ENCODE peak calls at places on chromosomes 6 and 20, in seven cellular contexts. One of them, this sample, is unnamed.

GRCh38 chr6:135451617-135452190 is 45.8 kb downstream of the AHI1 start:
- DNase-seq in neuronal stem cell: peak
- DNase-seq in mesendoderm: peak
- DNase-seq in trophoblast cell: no peak
- DNase-seq in IMR-90: peak
- DNase-seq in H9: no peak
- DNase-seq in mesenchymal stem cell: peak
- DNase-seq in this sample: no peak

GRCh38 chr6:166610104-166610503 is 16.9 kb downstream of the RPS6KA2 start:
- DNase-seq in neuronal stem cell: no peak
- DNase-seq in mesendoderm: peak
- DNase-seq in trophoblast cell: no peak
- DNase-seq in IMR-90: no peak
- DNase-seq in H9: no peak
- DNase-seq in mesenchymal stem cell: no peak
- DNase-seq in this sample: no peak

GRCh38 chr20:10110151-10110550 is 75.4 kb downstream of the ANKEF1 start:
- DNase-seq in neuronal stem cell: no peak
- DNase-seq in mesendoderm: no peak
- DNase-seq in trophoblast cell: no peak
- DNase-seq in IMR-90: peak
- DNase-seq in H9: no peak
- DNase-seq in mesenchymal stem cell: no peak
- DNase-seq in this sample: no peak

GRCh38 chr6:95431637-95432228 is 145.6 kb upstream of the MANEA start:
- DNase-seq in neuronal stem cell: peak
- DNase-seq in mesendoderm: peak
- DNase-seq in trophoblast cell: peak
- DNase-seq in IMR-90: peak
- DNase-seq in H9: no peak
- DNase-seq in mesenchymal stem cell: peak
- DNase-seq in this sample: peak

GRCh38 chr20:461254-462198 is 807 bp downstream of the TBC1D20 start:
- DNase-seq in neuronal stem cell: peak
- DNase-seq in mesendoderm: peak
- DNase-seq in trophoblast cell: peak
- DNase-seq in IMR-90: peak
- DNase-seq in H9: peak
- DNase-seq in mesenchymal stem cell: peak
- DNase-seq in this sample: peak

GRCh38 chr20:51536116-51537069 is 6.1 kb downstream of the NFATC2 start:
- DNase-seq in neuronal stem cell: no peak
- DNase-seq in mesendoderm: no peak
- DNase-seq in trophoblast cell: no peak
- DNase-seq in IMR-90: no peak
- DNase-seq in H9: no peak
- DNase-seq in mesenchymal stem cell: no peak
- DNase-seq in this sample: no peak

GRCh38 chr6:36777806-36778205 is 61.4 kb downstream of the CPNE5 start:
- DNase-seq in neuronal stem cell: no peak
- DNase-seq in mesendoderm: no peak
- DNase-seq in trophoblast cell: no peak
- DNase-seq in IMR-90: no peak
- DNase-seq in H9: no peak
- DNase-seq in mesenchymal stem cell: no peak
- DNase-seq in this sample: no peak

GRCh38 chr20:48384147-48384818 is 443.5 kb downstream of the PREX1 start:
- DNase-seq in neuronal stem cell: no peak
- DNase-seq in mesendoderm: peak
- DNase-seq in trophoblast cell: no peak
- DNase-seq in IMR-90: no peak
- DNase-seq in H9: peak
- DNase-seq in mesenchymal stem cell: no peak
- DNase-seq in this sample: peak

GRCh38 chr6:21609881-21610329 is 16.4 kb downstream of the SOX4 start:
- DNase-seq in neuronal stem cell: no peak
- DNase-seq in mesendoderm: no peak
- DNase-seq in trophoblast cell: peak
- DNase-seq in IMR-90: no peak
- DNase-seq in H9: peak
- DNase-seq in mesenchymal stem cell: no peak
- DNase-seq in this sample: peak

GRCh38 chr6:13479971-13480434 is 7.4 kb downstream of the GFOD1 start:
- DNase-seq in neuronal stem cell: no peak
- DNase-seq in mesendoderm: peak
- DNase-seq in trophoblast cell: peak
- DNase-seq in IMR-90: no peak
- DNase-seq in H9: no peak
- DNase-seq in mesenchymal stem cell: no peak
- DNase-seq in this sample: no peak

GRCh38 chr20:44355503-44356352 is at the start of gene HNF4A:
- DNase-seq in neuronal stem cell: no peak
- DNase-seq in mesendoderm: no peak
- DNase-seq in trophoblast cell: no peak
- DNase-seq in IMR-90: no peak
- DNase-seq in H9: no peak
- DNase-seq in mesenchymal stem cell: no peak
- DNase-seq in this sample: no peak

GRCh38 chr6:23175391-23175790 is 606.0 kb downstream of the HDGFL1 start:
- DNase-seq in neuronal stem cell: no peak
- DNase-seq in mesendoderm: no peak
- DNase-seq in trophoblast cell: no peak
- DNase-seq in IMR-90: no peak
- DNase-seq in H9: no peak
- DNase-seq in mesenchymal stem cell: peak
- DNase-seq in this sample: no peak

GRCh38 chr20:23873370-23874015 is 6.1 kb downstream of the CST5 start:
- DNase-seq in neuronal stem cell: no peak
- DNase-seq in mesendoderm: no peak
- DNase-seq in trophoblast cell: no peak
- DNase-seq in IMR-90: no peak
- DNase-seq in H9: no peak
- DNase-seq in mesenchymal stem cell: no peak
- DNase-seq in this sample: no peak

GRCh38 chr6:169530762-169531143 is 171.1 kb downstream of the WDR27 start:
- DNase-seq in neuronal stem cell: no peak
- DNase-seq in mesendoderm: no peak
- DNase-seq in trophoblast cell: no peak
- DNase-seq in IMR-90: no peak
- DNase-seq in H9: no peak
- DNase-seq in mesenchymal stem cell: no peak
- DNase-seq in this sample: no peak

GRCh38 chr6:101728388-101728787 is 334.9 kb downstream of the GRIK2 start:
- DNase-seq in neuronal stem cell: no peak
- DNase-seq in mesendoderm: no peak
- DNase-seq in trophoblast cell: no peak
- DNase-seq in IMR-90: no peak
- DNase-seq in H9: no peak
- DNase-seq in mesenchymal stem cell: no peak
- DNase-seq in this sample: no peak

GRCh38 chr20:38882600-38882999 is 43.6 kb upstream of the FAM83D start:
- DNase-seq in neuronal stem cell: no peak
- DNase-seq in mesendoderm: no peak
- DNase-seq in trophoblast cell: no peak
- DNase-seq in IMR-90: no peak
- DNase-seq in H9: no peak
- DNase-seq in mesenchymal stem cell: no peak
- DNase-seq in this sample: no peak

GRCh38 chr6:17413313-17413750 is 19.9 kb downstream of the CAP2 start:
- DNase-seq in neuronal stem cell: no peak
- DNase-seq in mesendoderm: no peak
- DNase-seq in trophoblast cell: no peak
- DNase-seq in IMR-90: peak
- DNase-seq in H9: no peak
- DNase-seq in mesenchymal stem cell: peak
- DNase-seq in this sample: no peak

GRCh38 chr6:148887181-148887580 is 140.4 kb downstream of the UST start:
- DNase-seq in neuronal stem cell: no peak
- DNase-seq in mesendoderm: no peak
- DNase-seq in trophoblast cell: no peak
- DNase-seq in IMR-90: no peak
- DNase-seq in H9: no peak
- DNase-seq in mesenchymal stem cell: no peak
- DNase-seq in this sample: no peak

GRCh38 chr20:2338702-2339101 is 42.0 kb upstream of the TGM6 start:
- DNase-seq in neuronal stem cell: no peak
- DNase-seq in mesendoderm: no peak
- DNase-seq in trophoblast cell: no peak
- DNase-seq in IMR-90: no peak
- DNase-seq in H9: no peak
- DNase-seq in mesenchymal stem cell: no peak
- DNase-seq in this sample: no peak

GRCh38 chr20:2340136-2340535 is 40.6 kb upstream of the TGM6 start:
- DNase-seq in neuronal stem cell: no peak
- DNase-seq in mesendoderm: peak
- DNase-seq in trophoblast cell: no peak
- DNase-seq in IMR-90: no peak
- DNase-seq in H9: no peak
- DNase-seq in mesenchymal stem cell: no peak
- DNase-seq in this sample: no peak

GRCh38 chr20:2341336-2341735 is 39.4 kb upstream of the TGM6 start:
- DNase-seq in neuronal stem cell: no peak
- DNase-seq in mesendoderm: no peak
- DNase-seq in trophoblast cell: no peak
- DNase-seq in IMR-90: no peak
- DNase-seq in H9: no peak
- DNase-seq in mesenchymal stem cell: no peak
- DNase-seq in this sample: peak

GRCh38 chr20:2340823-2341222 is 39.9 kb upstream of the TGM6 start:
- DNase-seq in neuronal stem cell: no peak
- DNase-seq in mesendoderm: no peak
- DNase-seq in trophoblast cell: no peak
- DNase-seq in IMR-90: no peak
- DNase-seq in H9: no peak
- DNase-seq in mesenchymal stem cell: no peak
- DNase-seq in this sample: no peak

GRCh38 chr20:2342243-2342642 is 38.5 kb upstream of the TGM6 start:
- DNase-seq in neuronal stem cell: no peak
- DNase-seq in mesendoderm: no peak
- DNase-seq in trophoblast cell: no peak
- DNase-seq in IMR-90: no peak
- DNase-seq in H9: no peak
- DNase-seq in mesenchymal stem cell: no peak
- DNase-seq in this sample: no peak
- H2BK120ac ChIP-seq in neuronal stem cell: no peak
- H2BK120ac ChIP-seq in mesendoderm: no peak
- H2BK120ac ChIP-seq in trophoblast cell: no peak
- H2BK120ac ChIP-seq in IMR-90: no peak
- H2BK120ac ChIP-seq in H9: no peak
- H2BK120ac ChIP-seq in mesenchymal stem cell: no peak
- H2BK120ac ChIP-seq in this sample: no peak

GRCh38 chr6:15282334-15282733 is 36.5 kb downstream of the JARID2 start:
- DNase-seq in neuronal stem cell: no peak
- DNase-seq in mesendoderm: no peak
- DNase-seq in trophoblast cell: no peak
- DNase-seq in IMR-90: no peak
- DNase-seq in H9: no peak
- DNase-seq in mesenchymal stem cell: no peak
- DNase-seq in this sample: no peak

GRCh38 chr6:15285682-15286294 is 39.9 kb downstream of the JARID2 start:
- DNase-seq in neuronal stem cell: no peak
- DNase-seq in mesendoderm: no peak
- DNase-seq in trophoblast cell: no peak
- DNase-seq in IMR-90: peak
- DNase-seq in H9: no peak
- DNase-seq in mesenchymal stem cell: no peak
- DNase-seq in this sample: no peak

GRCh38 chr6:15280961-15281360 is 35.1 kb downstream of the JARID2 start:
- DNase-seq in neuronal stem cell: no peak
- DNase-seq in mesendoderm: no peak
- DNase-seq in trophoblast cell: peak
- DNase-seq in IMR-90: no peak
- DNase-seq in H9: no peak
- DNase-seq in mesenchymal stem cell: no peak
- DNase-seq in this sample: no peak

GRCh38 chr6:15287670-15288069 is 41.8 kb downstream of the JARID2 start:
- DNase-seq in neuronal stem cell: no peak
- DNase-seq in mesendoderm: no peak
- DNase-seq in trophoblast cell: no peak
- DNase-seq in IMR-90: no peak
- DNase-seq in H9: no peak
- DNase-seq in mesenchymal stem cell: no peak
- DNase-seq in this sample: no peak

GRCh38 chr6:15283986-15284361 is 38.1 kb downstream of the JARID2 start:
- DNase-seq in neuronal stem cell: no peak
- DNase-seq in mesendoderm: no peak
- DNase-seq in trophoblast cell: no peak
- DNase-seq in IMR-90: no peak
- DNase-seq in H9: no peak
- DNase-seq in mesenchymal stem cell: no peak
- DNase-seq in this sample: no peak
- H2BK120ac ChIP-seq in neuronal stem cell: no peak
- H2BK120ac ChIP-seq in mesendoderm: no peak
- H2BK120ac ChIP-seq in trophoblast cell: no peak
- H2BK120ac ChIP-seq in IMR-90: no peak
- H2BK120ac ChIP-seq in H9: no peak
- H2BK120ac ChIP-seq in mesenchymal stem cell: no peak
- H2BK120ac ChIP-seq in this sample: no peak

GRCh38 chr6:20142866-20143265 is 69.4 kb downstream of the MBOAT1 start:
- DNase-seq in neuronal stem cell: no peak
- DNase-seq in mesendoderm: no peak
- DNase-seq in trophoblast cell: no peak
- DNase-seq in IMR-90: no peak
- DNase-seq in H9: no peak
- DNase-seq in mesenchymal stem cell: no peak
- DNase-seq in this sample: no peak
- H2BK120ac ChIP-seq in neuronal stem cell: no peak
- H2BK120ac ChIP-seq in mesendoderm: no peak
- H2BK120ac ChIP-seq in trophoblast cell: no peak
- H2BK120ac ChIP-seq in IMR-90: no peak
- H2BK120ac ChIP-seq in H9: no peak
- H2BK120ac ChIP-seq in mesenchymal stem cell: no peak
- H2BK120ac ChIP-seq in this sample: no peak

GRCh38 chr6:57220083-57220703 is 1.9 kb downstream of the RAB23 start:
- DNase-seq in neuronal stem cell: no peak
- DNase-seq in mesendoderm: no peak
- DNase-seq in trophoblast cell: no peak
- DNase-seq in IMR-90: no peak
- DNase-seq in H9: no peak
- DNase-seq in mesenchymal stem cell: no peak
- DNase-seq in this sample: no peak

GRCh38 chr6:57224769-57225515 is 2.8 kb upstream of the RAB23 start:
- DNase-seq in neuronal stem cell: no peak
- DNase-seq in mesendoderm: peak
- DNase-seq in trophoblast cell: no peak
- DNase-seq in IMR-90: peak
- DNase-seq in H9: no peak
- DNase-seq in mesenchymal stem cell: peak
- DNase-seq in this sample: no peak

GRCh38 chr6:57221191-57221935 is 744 bp downstream of the RAB23 start:
- DNase-seq in neuronal stem cell: peak
- DNase-seq in mesendoderm: peak
- DNase-seq in trophoblast cell: peak
- DNase-seq in IMR-90: peak
- DNase-seq in H9: peak
- DNase-seq in mesenchymal stem cell: peak
- DNase-seq in this sample: peak

GRCh38 chr6:57221936-57222683 is at the start of gene RAB23:
- DNase-seq in neuronal stem cell: peak
- DNase-seq in mesendoderm: peak
- DNase-seq in trophoblast cell: peak
- DNase-seq in IMR-90: peak
- DNase-seq in H9: peak
- DNase-seq in mesenchymal stem cell: peak
- DNase-seq in this sample: peak

GRCh38 chr6:57222684-57223077 is 574 bp upstream of the RAB23 start:
- DNase-seq in neuronal stem cell: no peak
- DNase-seq in mesendoderm: peak
- DNase-seq in trophoblast cell: peak
- DNase-seq in IMR-90: no peak
- DNase-seq in H9: no peak
- DNase-seq in mesenchymal stem cell: no peak
- DNase-seq in this sample: no peak
- H2BK120ac ChIP-seq in neuronal stem cell: no peak
- H2BK120ac ChIP-seq in mesendoderm: no peak
- H2BK120ac ChIP-seq in trophoblast cell: no peak
- H2BK120ac ChIP-seq in IMR-90: peak
- H2BK120ac ChIP-seq in H9: no peak
- H2BK120ac ChIP-seq in mesenchymal stem cell: no peak
- H2BK120ac ChIP-seq in this sample: peak